ENCODE peak calls at places on chromosomes 7 and 10, in four cellular contexts. Y is A549, G is HepG2, F is K562. O is an unnamed sample.

GRCh38 chr7:75866497-75867389 is 12.1 kb upstream of the RHBDD2 start:
- DNase-seq in G (peak), F (peak), Y (peak), O (peak)

GRCh38 chr7:126698446-126698845 is 554.3 kb downstream of the GRM8 start:
- DNase-seq in F (no peak), G (no peak), Y (no peak), O (no peak)

GRCh38 chr7:31890751-31891150 is 179.5 kb downstream of the PDE1C start:
- DNase-seq in G (no peak), F (no peak), Y (no peak), O (no peak)

GRCh38 chr7:110043514-110043913 is 1047.4 kb upstream of the LRRN3 start:
- DNase-seq in Y (no peak), F (no peak), G (no peak), O (peak)

GRCh38 chr10:16384064-16384463 is 52.7 kb upstream of the PTER start:
- DNase-seq in Y (no peak), G (no peak), F (no peak), O (no peak)

GRCh38 chr10:43230101-43230908 is 36.6 kb downstream of the RASGEF1A start:
- DNase-seq in F (no peak), Y (no peak), G (no peak), O (no peak)

GRCh38 chr7:75892634-75893272 is 13.9 kb downstream of the RHBDD2 start:
- DNase-seq in Y (no peak), F (peak), G (no peak), O (peak)

GRCh38 chr7:84039432-84039831 is 155.2 kb downstream of the SEMA3A start:
- DNase-seq in G (no peak), Y (no peak), F (no peak), O (no peak)

GRCh38 chr7:51366930-51367613 is 50.5 kb upstream of the COBL start:
- DNase-seq in Y (peak), G (peak), F (peak), O (peak)

GRCh38 chr7:107105591-107106245 is 61.2 kb downstream of the PRKAR2B start:
- DNase-seq in G (no peak), Y (no peak), F (no peak), O (no peak)

GRCh38 chr7:155815332-155816191 is 3.3 kb upstream of the SHH start:
- DNase-seq in G (no peak), F (peak), Y (peak), O (peak)
- TF ChIP-seq MAZ in G (peak), F (peak), Y (peak), O (peak)

GRCh38 chr10:50027195-50027594 is 39.0 kb downstream of the AGAP6 start:
- DNase-seq in G (no peak), F (no peak), Y (no peak), O (no peak)
- TF ChIP-seq MAZ in G (no peak), F (no peak), Y (no peak), O (no peak)

DNA sequence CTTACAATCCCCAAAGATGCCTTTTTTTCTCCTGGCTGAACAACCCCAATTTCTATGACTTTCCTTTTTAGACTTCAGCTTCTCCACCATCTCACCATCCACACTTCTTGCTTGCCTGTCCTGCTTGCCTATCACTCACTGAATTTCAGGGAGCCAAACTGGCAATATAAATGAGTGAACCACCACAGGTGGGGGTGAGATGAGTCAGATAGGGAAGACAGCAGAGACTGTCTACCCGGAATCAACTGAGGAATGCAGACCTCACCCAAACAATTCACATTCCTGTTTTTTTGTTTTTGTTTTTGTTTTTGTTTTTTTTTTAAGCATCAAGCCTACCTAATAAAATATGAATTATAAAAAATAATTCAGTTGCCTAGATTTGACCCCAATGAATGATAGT is 273.8 kb downstream of the NRG3 start:
- DNase-seq in G (no peak), F (no peak), Y (no peak), O (no peak)
- TF ChIP-seq MAZ in G (no peak), F (no peak), Y (no peak), O (no peak)

GRCh38 chr10:50334273-50334672 is 83.0 kb upstream of the ASAH2 start:
- DNase-seq in Y (no peak), F (no peak), G (no peak), O (peak)

GRCh38 chr10:50335397-50335796 is 84.1 kb upstream of the ASAH2 start:
- DNase-seq in Y (no peak), F (no peak), G (no peak), O (no peak)

GRCh38 chr10:50332108-50332846 is 81.0 kb upstream of the ASAH2 start:
- DNase-seq in Y (no peak), F (peak), G (no peak), O (no peak)

GRCh38 chr10:50336140-50336539 is 84.8 kb upstream of the ASAH2 start:
- DNase-seq in Y (no peak), G (no peak), F (no peak), O (no peak)

DNA sequence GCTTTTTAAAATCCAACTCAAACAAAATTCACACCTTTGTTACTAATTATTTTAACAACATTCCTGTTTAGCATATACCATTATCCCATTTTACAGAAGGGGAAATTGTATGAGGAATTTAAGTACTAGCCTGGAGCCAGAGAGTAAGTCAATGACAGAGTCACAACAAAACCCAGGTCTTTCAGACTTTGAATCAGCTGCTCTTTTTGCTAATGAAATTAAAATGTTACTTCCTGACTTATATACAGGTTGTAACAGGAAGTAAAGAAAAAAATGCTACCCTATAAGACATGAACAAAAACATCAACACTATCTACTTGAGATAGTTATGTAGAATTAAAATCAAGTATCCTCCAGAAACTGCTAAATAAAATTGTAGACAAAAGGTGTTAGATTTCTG is 82.6 kb upstream of the ASAH2 start:
- DNase-seq in G (no peak), F (no peak), Y (no peak), O (no peak)
- TF ChIP-seq MAZ in G (no peak), F (peak), Y (no peak), O (no peak)

GRCh38 chr7:4851459-4852422 is 10.1 kb downstream of the PAPOLB start:
- DNase-seq in F (peak), G (no peak), Y (no peak), O (no peak)
- TF ChIP-seq MAZ in F (no peak), G (no peak), Y (no peak), O (no peak)

GRCh38 chr10:100697070-100697469 is 48.3 kb upstream of the PAX2 start:
- DNase-seq in G (peak), Y (peak), F (no peak), O (peak)
- TF ChIP-seq MAZ in G (no peak), Y (no peak), F (no peak), O (no peak)

DNA sequence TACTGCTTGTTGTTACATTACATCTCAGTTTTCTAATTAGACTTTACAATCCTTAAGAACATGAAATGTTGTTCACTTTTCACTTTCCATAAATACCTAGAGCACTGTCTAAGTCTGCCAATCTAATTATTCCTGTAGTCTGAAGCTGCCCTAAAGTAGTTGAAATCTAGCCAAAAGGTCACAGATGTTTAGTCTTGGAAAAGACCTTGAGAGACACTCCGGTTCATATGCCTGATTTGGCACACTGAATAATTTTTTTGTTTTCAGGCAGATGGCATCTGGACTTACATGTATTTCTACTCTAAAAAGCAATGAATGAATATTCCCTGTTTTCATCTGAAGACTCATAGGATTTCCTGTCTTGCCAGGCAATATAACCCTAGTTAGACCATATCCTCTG is 359.1 kb downstream of the ANKRD7 start:
- DNase-seq in Y (no peak), G (no peak), F (no peak), O (no peak)
- TF ChIP-seq MAZ in Y (no peak), G (no peak), F (no peak), O (no peak)

O was measured in IMR-90.